ENCODE peak calls at places on chromosome 12, in six cellular contexts. G is RWPE2, H is tibial artery, D is upper lobe of left lung, V is gastrocnemius medialis, Q is cardiac muscle cell. B is an unnamed sample.

GRCh38 chr12:12715459-12716150 is 1.6 kb upstream of the CDKN1B start:
- DNase-seq in G (no peak), H (no peak), D (no peak), V (no peak), Q (no peak), B (no peak)

GRCh38 chr12:131210506-131211278 is 257.0 kb downstream of the ADGRD1 start:
- DNase-seq in G (no peak), H (no peak), D (no peak), V (no peak), Q (no peak), B (no peak)

GRCh38 chr12:105273601-105274000 is 37.6 kb upstream of the APPL2 start:
- DNase-seq in G (no peak), H (no peak), D (no peak), V (no peak), Q (no peak), B (no peak)

GRCh38 chr12:106000376-106001104 is 138.2 kb downstream of the NUAK1 start:
- DNase-seq in G (no peak), H (no peak), D (no peak), V (no peak), Q (peak; percentile 18), B (no peak)

GRCh38 chr12:109836916-109837315 is 3.7 kb upstream of the TRPV4 start:
- DNase-seq in G (no peak), H (no peak), D (no peak), V (no peak), Q (no peak), B (no peak)

GRCh38 chr12:50647479-50647878 is 116.4 kb upstream of the ATF1 start:
- DNase-seq in G (no peak), H (no peak), D (no peak), V (no peak), Q (peak; percentile 21), B (no peak)

GRCh38 chr12:13347241-13348043 is 150.9 kb downstream of the EMP1 start:
- DNase-seq in G (no peak), H (no peak), D (no peak), V (no peak), Q (peak; percentile 45), B (no peak)

GRCh38 chr12:85425926-85426325 is 145.9 kb downstream of the ALX1 start:
- DNase-seq in G (no peak), H (no peak), D (no peak), V (no peak), Q (no peak), B (no peak)

GRCh38 chr12:6946033-6946919 is 2.5 kb downstream of the C12orf57 start:
- DNase-seq in G (peak; percentile 98), H (no peak), D (peak; percentile 95), V (no peak), Q (peak; percentile 39), B (no peak)

DNA sequence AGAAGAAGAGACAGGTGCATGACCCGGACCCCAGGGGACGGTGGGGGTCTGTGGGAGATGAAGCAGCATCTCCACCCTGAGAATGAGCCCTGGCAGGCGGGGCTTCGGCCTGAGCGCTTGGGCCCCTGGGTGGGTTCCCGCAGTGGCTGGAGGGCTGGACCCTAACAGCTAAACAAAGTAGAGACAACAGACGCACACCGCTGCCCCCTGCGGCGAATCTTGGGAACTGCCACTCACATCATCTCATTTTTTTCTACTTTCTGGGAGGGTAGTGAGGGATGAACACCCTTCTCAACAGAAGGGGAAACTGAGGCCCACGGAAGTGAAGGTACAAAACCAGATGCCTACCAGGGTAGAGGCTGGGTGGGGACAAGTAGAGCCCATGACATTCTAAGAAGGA is 104.7 kb downstream of the RFLNA start:
- DNase-seq in G (no peak), H (no peak), D (peak; percentile 75), V (no peak), Q (no peak), B (no peak)
- TF ChIP-seq CTCF in G (peak; percentile 67), H (peak; percentile 72), D (peak; percentile 54), V (peak; percentile 64), Q (peak; percentile 69), B (peak; percentile 75)

GRCh38 chr12:124560519-124560918 is 6.9 kb downstream of the NCOR2 start:
- DNase-seq in G (no peak), H (no peak), D (no peak), V (no peak), Q (no peak), B (no peak)
- H3K4me1 ChIP-seq in G (peaks cover 4% of the 10 kb centered on the region), H (peaks cover 81% of the 10 kb centered on the region), D (peaks cover 77% of the 10 kb centered on the region), V (peaks cover 27% of the 10 kb centered on the region), Q (peaks cover 49% of the 10 kb centered on the region), B (peaks cover 83% of the 10 kb centered on the region)

GRCh38 chr12:57627504-57628279 is 5.3 kb downstream of the B4GALNT1 start:
- DNase-seq in G (peak; percentile 59), H (no peak), D (peak; percentile 87), V (no peak), Q (no peak), B (no peak)
- TF ChIP-seq CTCF in G (no peak), H (no peak), D (no peak), V (no peak), Q (peak; percentile 12), B (no peak)

GRCh38 chr12:92075425-92075891 is 70.2 kb downstream of the BTG1 start:
- DNase-seq in G (no peak), H (no peak), D (no peak), V (no peak), Q (peak; percentile 67), B (no peak)
- H3K4me1 ChIP-seq in G (peaks cover 32% of the 10 kb centered on the region), H (peaks cover 10% of the 10 kb centered on the region), D (peaks cover 21% of the 10 kb centered on the region), V (peaks cover 4% of the 10 kb centered on the region), Q (peaks cover 56% of the 10 kb centered on the region), B (peaks cover 42% of the 10 kb centered on the region)

B was measured in right atrium auricular region.